ENCODE peak calls at places on chromosomes 7 and 10, in nine cellular contexts. V is gastrocnemius medialis, X is heart left ventricle, N is transverse colon, R is Peyer's patch, Z is ovary, Q is A549, O is prostate gland, W is tibial nerve. Y is an unnamed sample.

GRCh38 chr7:17043012-17043877 is 161.5 kb upstream of the AGR3 start:
- DNase-seq in V (no peak), X (no peak), N (no peak), R (no peak), Z (no peak), Q (no peak), O (no peak), W (no peak), Y (no peak)

GRCh38 chr7:125663961-125664360 is 734.3 kb upstream of the POT1 start:
- DNase-seq in V (no peak), X (no peak), N (no peak), R (no peak), Z (no peak), Q (no peak), O (no peak), W (no peak), Y (no peak)

GRCh38 chr7:78316110-78316509 is 517.5 kb downstream of the PHTF2 start:
- DNase-seq in V (no peak), X (no peak), N (no peak), R (no peak), Z (no peak), Q (no peak), O (no peak), W (no peak), Y (no peak)

GRCh38 chr10:47253651-47254375 is 46.2 kb upstream of the GDF10 start:
- DNase-seq in V (peak), X (peak), N (peak), R (no peak), Z (no peak), Q (no peak), O (no peak), W (no peak), Y (peak)

GRCh38 chr10:31004611-31005193 is 27.0 kb downstream of the ZNF438 start:
- DNase-seq in V (no peak), X (no peak), N (no peak), R (no peak), Z (no peak), Q (no peak), O (no peak), W (no peak), Y (no peak)

GRCh38 chr10:132187421-132188138 is 832 bp downstream of the DPYSL4 start:
- DNase-seq in V (no peak), X (no peak), N (no peak), R (no peak), Z (no peak), Q (no peak), O (no peak), W (no peak), Y (no peak)

GRCh38 chr7:120814518-120814917 is 43.4 kb downstream of the TSPAN12 start:
- DNase-seq in V (no peak), X (no peak), N (no peak), R (no peak), Z (no peak), Q (no peak), O (no peak), W (no peak), Y (no peak)

GRCh38 chr10:35007858-35008301 is 82.3 kb downstream of the CUL2 start:
- DNase-seq in V (no peak), X (no peak), N (no peak), R (no peak), Z (no peak), Q (no peak), O (no peak), W (no peak), Y (no peak)

GRCh38 chr10:84563355-84563754 is 235.0 kb downstream of the CCSER2 start:
- DNase-seq in V (no peak), X (no peak), N (no peak), R (no peak), Z (no peak), Q (no peak), O (no peak), W (no peak), Y (no peak)

GRCh38 chr10:58712982-58713381 is 200.3 kb downstream of the BICC1 start:
- DNase-seq in V (no peak), X (no peak), N (no peak), R (no peak), Z (no peak), Q (no peak), O (no peak), W (no peak), Y (no peak)

GRCh38 chr10:44992070-44992731 is 8.5 kb upstream of the ZNF22 start:
- DNase-seq in V (no peak), X (peak), N (no peak), R (no peak), Z (peak), Q (no peak), O (peak), W (no peak), Y (peak)

GRCh38 chr10:99711129-99711719 is 20.7 kb downstream of the COX15 start:
- DNase-seq in V (no peak), X (no peak), N (peak), R (peak), Z (no peak), Q (peak), O (peak), W (no peak), Y (no peak)

GRCh38 chr10:66167816-66168215 is 758.0 kb upstream of the LRRTM3 start:
- DNase-seq in V (no peak), X (no peak), N (no peak), R (no peak), Z (no peak), Q (no peak), O (no peak), W (no peak), Y (peak)

GRCh38 chr7:91636129-91636724 is 244.3 kb downstream of the MTERF1 start:
- DNase-seq in V (no peak), X (no peak), N (no peak), R (no peak), Z (no peak), Q (no peak), O (no peak), W (no peak), Y (peak)

GRCh38 chr7:121960678-121961461 is 87.9 kb downstream of the PTPRZ1 start:
- DNase-seq in V (no peak), X (no peak), N (no peak), R (no peak), Z (no peak), Q (no peak), O (no peak), W (no peak), Y (no peak)

GRCh38 chr10:24617771-24618396 is 105.8 kb downstream of the ARHGAP21 start:
- DNase-seq in V (peak), X (peak), N (peak), R (peak), Z (peak), Q (peak), O (peak), W (peak), Y (peak)

GRCh38 chr10:43257210-43258031 is 9.4 kb downstream of the RASGEF1A start:
- DNase-seq in V (no peak), X (no peak), N (no peak), R (peak), Z (no peak), Q (no peak), O (no peak), W (no peak), Y (no peak)

GRCh38 chr7:78265486-78265885 is 466.9 kb downstream of the PHTF2 start:
- DNase-seq in V (no peak), X (no peak), N (no peak), R (no peak), Z (no peak), Q (no peak), O (no peak), W (no peak), Y (no peak)

GRCh38 chr7:50315193-50315592 is 10.7 kb downstream of the IKZF1 start:
- DNase-seq in V (no peak), X (no peak), N (no peak), R (no peak), Z (no peak), Q (no peak), O (no peak), W (no peak), Y (no peak)

GRCh38 chr7:50315739-50316671 is 11.5 kb downstream of the IKZF1 start:
- DNase-seq in V (no peak), X (no peak), N (no peak), R (no peak), Z (no peak), Q (no peak), O (no peak), W (no peak), Y (no peak)

GRCh38 chr7:50314778-50315177 is 10.3 kb downstream of the IKZF1 start:
- DNase-seq in V (no peak), X (no peak), N (no peak), R (no peak), Z (no peak), Q (no peak), O (no peak), W (no peak), Y (no peak)

GRCh38 chr7:50317221-50317678 is 12.7 kb downstream of the IKZF1 start:
- DNase-seq in V (no peak), X (no peak), N (no peak), R (peak), Z (no peak), Q (no peak), O (no peak), W (no peak), Y (no peak)

DNA sequence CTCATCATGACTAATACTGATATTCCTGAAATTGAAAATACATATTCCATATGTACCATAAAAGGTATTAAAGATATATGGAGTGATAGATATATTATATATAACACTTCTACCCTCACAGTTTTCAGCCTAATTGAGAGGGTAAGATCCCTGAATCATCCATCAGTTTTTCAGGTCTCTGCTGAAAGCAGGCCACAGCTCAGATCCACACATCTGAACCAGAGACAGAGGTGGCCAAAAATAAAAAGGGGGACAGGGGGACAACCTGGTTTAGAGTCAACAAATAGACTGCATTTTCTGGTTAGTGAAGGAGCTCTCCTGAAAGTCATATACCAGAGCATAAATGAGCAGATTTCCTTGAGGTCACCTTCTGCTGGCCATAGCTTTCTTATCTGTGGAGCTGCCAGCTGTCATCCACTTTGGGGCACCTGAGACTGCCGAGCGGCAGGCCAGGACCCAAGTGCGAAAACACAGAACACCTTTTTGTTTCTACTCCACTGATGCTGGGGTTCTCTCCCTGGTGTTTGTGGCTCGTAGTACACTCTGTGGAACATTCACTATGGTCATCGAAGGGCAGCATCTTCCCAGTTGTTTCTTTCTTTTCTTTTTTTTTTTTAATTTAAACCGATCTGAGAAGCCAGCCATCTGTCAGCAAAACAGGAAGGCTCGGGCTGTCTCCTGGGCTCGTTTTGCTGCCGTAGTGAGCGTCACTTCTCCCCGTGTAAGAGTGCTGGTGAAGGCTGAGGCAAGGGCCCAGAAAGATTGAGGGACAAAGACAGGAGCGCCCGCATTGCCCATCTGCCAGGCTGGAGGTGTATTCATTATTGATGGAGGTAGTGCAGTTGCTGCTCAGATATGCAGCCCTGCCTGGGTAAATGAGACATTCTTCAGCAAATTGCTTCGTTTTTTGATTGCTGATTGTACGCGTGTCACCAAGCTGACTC is 13.5 kb downstream of the IKZF1 start:
- DNase-seq in V (no peak), X (no peak), N (no peak), R (peak), Z (no peak), Q (no peak), O (no peak), W (no peak), Y (no peak)
- H3K4me3 ChIP-seq in V (no peak), X (no peak), N (no peak), R (peak), Z (no peak), Q (no peak), O (no peak), W (no peak), Y (no peak)

GRCh38 chr10:69406816-69407580 is 9.7 kb downstream of the TACR2 start:
- DNase-seq in V (no peak), X (no peak), N (no peak), R (no peak), Z (no peak), Q (no peak), O (no peak), W (no peak), Y (no peak)

GRCh38 chr10:69407621-69408301 is 9.0 kb downstream of the TACR2 start:
- DNase-seq in V (no peak), X (no peak), N (no peak), R (peak), Z (peak), Q (peak), O (no peak), W (no peak), Y (peak)

GRCh38 chr10:69409968-69410367 is 6.8 kb downstream of the TACR2 start:
- DNase-seq in V (no peak), X (peak), N (peak), R (peak), Z (no peak), Q (no peak), O (no peak), W (peak), Y (no peak)

GRCh38 chr10:69409176-69409495 is 7.6 kb downstream of the TACR2 start:
- DNase-seq in V (no peak), X (no peak), N (no peak), R (no peak), Z (no peak), Q (no peak), O (no peak), W (no peak), Y (no peak)

DNA sequence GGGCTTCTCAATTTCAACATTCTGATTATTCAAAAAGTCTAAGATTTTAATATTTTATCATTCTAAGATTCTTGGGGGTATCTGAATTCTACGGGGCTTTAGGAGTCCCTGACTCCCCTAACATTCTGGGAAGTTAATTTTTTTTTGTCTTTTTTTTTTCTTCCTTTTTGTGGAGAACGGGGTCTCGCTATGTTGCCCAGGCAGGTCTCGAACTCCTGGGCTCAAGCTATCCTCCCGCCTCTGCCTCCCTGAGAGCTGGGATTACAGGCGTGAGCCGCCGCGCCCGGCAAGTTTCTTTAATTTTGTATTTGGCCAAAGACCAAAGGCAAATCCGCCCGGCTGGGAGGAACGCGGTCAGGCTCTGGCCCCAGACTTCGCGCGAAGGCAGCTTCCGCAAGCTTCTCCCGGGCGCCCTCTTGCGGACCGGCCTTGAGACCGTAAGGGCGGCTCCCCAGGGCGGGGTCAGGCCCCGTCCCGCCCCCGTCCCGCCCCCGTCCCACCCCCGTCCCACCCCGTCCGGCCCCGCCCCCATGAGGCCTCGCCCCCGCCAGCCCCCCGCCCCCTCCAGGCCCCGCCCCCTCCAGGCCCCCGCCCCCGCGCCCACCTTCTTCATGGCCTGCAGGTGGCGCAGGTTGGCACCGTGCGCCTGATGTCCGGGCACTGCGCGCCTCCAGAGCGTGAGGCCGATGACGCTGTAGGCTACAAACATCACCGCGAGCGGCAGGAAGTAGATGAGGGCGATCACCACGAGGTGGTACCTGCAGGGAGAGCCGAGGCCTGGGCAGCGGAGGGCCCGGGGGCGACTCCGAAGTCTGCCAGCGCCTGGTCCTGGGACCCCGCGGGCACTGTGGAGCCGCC is 8.2 kb downstream of the TACR2 start:
- DNase-seq in V (peak), X (peak), N (peak), R (peak), Z (peak), Q (peak), O (peak), W (peak), Y (peak)
- TF ChIP-seq POLR2A in V (peak), X (peak), N (peak), R (peak), Z (no peak), Q (peak), O (peak), W (peak), Y (peak)

DNA sequence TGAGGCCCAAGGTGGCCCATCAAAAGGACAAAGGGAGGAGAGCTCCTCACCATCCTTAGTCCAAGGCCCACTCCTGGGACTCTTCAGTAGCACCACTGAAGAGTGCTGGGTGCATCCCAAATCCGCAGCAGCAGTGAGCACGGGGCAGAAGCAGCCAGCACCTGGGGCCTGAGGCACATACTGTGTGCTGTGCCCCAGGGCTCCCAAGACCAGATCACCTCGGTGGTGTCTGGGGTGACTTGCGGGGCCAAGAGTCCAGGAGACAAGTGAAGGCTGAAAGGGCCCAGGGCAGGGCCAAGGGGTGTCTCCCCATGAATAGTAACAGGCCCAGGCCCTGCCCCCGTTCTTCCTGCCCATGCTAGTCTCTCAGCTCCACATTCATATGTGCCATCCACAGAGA is 59.9 kb upstream of the INSIG1 start:
- DNase-seq in V (no peak), X (no peak), N (no peak), R (no peak), Z (no peak), Q (no peak), O (no peak), W (no peak), Y (no peak)
- TF ChIP-seq CTCF in V (no peak), X (no peak), N (no peak), R (no peak), Z (no peak), Q (no peak), O (no peak), W (no peak), Y (no peak)

GRCh38 chr10:13160934-13161266 is 458 bp upstream of the MCM10 start:
- DNase-seq in V (no peak), X (no peak), N (no peak), R (no peak), Z (no peak), Q (no peak), O (no peak), W (no peak), Y (no peak)

GRCh38 chr10:13161267-13162012 is at the start of gene MCM10:
- DNase-seq in V (peak), X (peak), N (peak), R (peak), Z (peak), Q (peak), O (peak), W (peak), Y (peak)

GRCh38 chr10:13162013-13162364 is 631 bp downstream of the MCM10 start:
- DNase-seq in V (no peak), X (no peak), N (no peak), R (no peak), Z (no peak), Q (peak), O (no peak), W (no peak), Y (no peak)

GRCh38 chr10:13163859-13164258 is 2.5 kb downstream of the MCM10 start:
- DNase-seq in V (no peak), X (no peak), N (no peak), R (no peak), Z (no peak), Q (no peak), O (no peak), W (no peak), Y (no peak)

DNA sequence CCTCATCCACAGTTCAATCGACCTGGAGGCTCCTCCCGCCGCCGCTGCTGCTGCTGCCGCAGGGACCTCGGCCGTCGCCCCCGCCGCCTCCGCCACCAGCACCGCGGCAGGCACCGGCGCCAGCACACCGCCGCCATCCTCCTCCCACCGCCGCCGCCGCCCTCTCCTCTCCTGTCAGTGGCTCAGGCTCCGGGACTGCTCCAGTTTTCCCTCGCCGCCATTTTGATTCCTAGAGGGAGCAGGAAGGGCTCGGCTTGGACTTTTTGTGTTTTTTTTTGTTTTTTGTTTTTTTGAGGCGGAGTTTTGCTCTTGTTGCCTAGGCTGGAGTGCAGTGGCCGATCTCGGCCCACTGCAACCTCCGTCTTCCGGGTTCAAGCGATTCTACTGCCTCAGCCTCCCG is 3.0 kb upstream of the MCM10 start:
- DNase-seq in V (no peak), X (no peak), N (no peak), R (no peak), Z (no peak), Q (no peak), O (no peak), W (no peak), Y (peak)
- H3K4me3 ChIP-seq in V (no peak), X (peak), N (peak), R (peak), Z (peak), Q (no peak), O (no peak), W (no peak), Y (no peak)

DNA sequence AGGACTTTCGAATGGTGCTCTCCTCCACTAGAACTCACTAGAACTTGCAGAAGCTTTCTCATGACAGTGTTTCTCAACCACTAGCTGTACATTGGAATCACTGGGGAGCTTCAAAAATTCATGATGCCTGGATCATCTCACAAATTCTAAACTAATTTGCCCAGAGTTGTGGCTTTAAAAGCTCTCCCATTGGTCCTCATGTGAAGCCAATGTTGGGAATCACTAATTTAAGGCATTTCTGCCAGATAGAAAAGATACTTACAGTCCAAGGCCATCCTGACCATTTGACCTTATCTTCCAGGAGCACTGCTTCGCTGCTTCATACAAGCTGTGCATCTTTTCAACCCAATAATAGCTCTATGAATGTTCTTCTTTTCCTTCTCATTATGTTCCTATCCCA is 12.8 kb downstream of the OR2AE1 start:
- DNase-seq in V (no peak), X (no peak), N (no peak), R (no peak), Z (no peak), Q (no peak), O (no peak), W (no peak), Y (no peak)
- TF ChIP-seq POLR2A in V (no peak), X (no peak), N (no peak), R (no peak), Z (no peak), Q (no peak), O (no peak), W (no peak), Y (no peak)

Y was measured in thyroid gland.